ENCODE peak calls at places on chromosomes 2 and 18, in four cellular contexts. One of them, this sample, is unnamed.

GRCh38 chr2:76193098-76193497 is 482.4 kb upstream of the GCFC2 start:
- DNase-seq in mucosa of gallbladder: peak
- DNase-seq in stimulated activated CD8-positive, alpha-beta memory T cell treated with anti-CD3 and anti-CD28 coated beads, Interleukin-2, amount 100 ng/mL, for 1 hour: no peak
- DNase-seq in AG04450: no peak
- DNase-seq in this sample: no peak

GRCh38 chr18:67280843-67281242 is 235.7 kb downstream of the DSEL start:
- DNase-seq in stimulated activated CD8-positive, alpha-beta memory T cell treated with anti-CD3 and anti-CD28 coated beads, Interleukin-2, amount 100 ng/mL, for 1 hour: no peak
- DNase-seq in mucosa of gallbladder: no peak
- DNase-seq in AG04450: no peak
- DNase-seq in this sample: no peak

GRCh38 chr2:241010531-241011295 is 12.3 kb downstream of the SNED1 start:
- DNase-seq in mucosa of gallbladder: peak
- DNase-seq in AG04450: no peak
- DNase-seq in stimulated activated CD8-positive, alpha-beta memory T cell treated with anti-CD3 and anti-CD28 coated beads, Interleukin-2, amount 100 ng/mL, for 1 hour: no peak
- DNase-seq in this sample: peak

GRCh38 chr2:164126960-164127359 is 391.2 kb upstream of the FIGN start:
- DNase-seq in AG04450: no peak
- DNase-seq in stimulated activated CD8-positive, alpha-beta memory T cell treated with anti-CD3 and anti-CD28 coated beads, Interleukin-2, amount 100 ng/mL, for 1 hour: no peak
- DNase-seq in mucosa of gallbladder: no peak
- DNase-seq in this sample: no peak

GRCh38 chr2:10246370-10246769 is 56.3 kb upstream of the HPCAL1 start:
- DNase-seq in mucosa of gallbladder: no peak
- DNase-seq in stimulated activated CD8-positive, alpha-beta memory T cell treated with anti-CD3 and anti-CD28 coated beads, Interleukin-2, amount 100 ng/mL, for 1 hour: no peak
- DNase-seq in AG04450: no peak
- DNase-seq in this sample: no peak

GRCh38 chr2:102235042-102235473 is 48.2 kb downstream of the IL1RL2 start:
- DNase-seq in AG04450: no peak
- DNase-seq in stimulated activated CD8-positive, alpha-beta memory T cell treated with anti-CD3 and anti-CD28 coated beads, Interleukin-2, amount 100 ng/mL, for 1 hour: no peak
- DNase-seq in mucosa of gallbladder: no peak
- DNase-seq in this sample: no peak

GRCh38 chr2:176170606-176171005 is 13.5 kb downstream of the HOXD3 start:
- DNase-seq in AG04450: no peak
- DNase-seq in mucosa of gallbladder: no peak
- DNase-seq in stimulated activated CD8-positive, alpha-beta memory T cell treated with anti-CD3 and anti-CD28 coated beads, Interleukin-2, amount 100 ng/mL, for 1 hour: no peak
- DNase-seq in this sample: no peak

GRCh38 chr2:95071856-95072255 is 46.3 kb downstream of the MAL start:
- DNase-seq in stimulated activated CD8-positive, alpha-beta memory T cell treated with anti-CD3 and anti-CD28 coated beads, Interleukin-2, amount 100 ng/mL, for 1 hour: no peak
- DNase-seq in AG04450: no peak
- DNase-seq in mucosa of gallbladder: no peak
- DNase-seq in this sample: no peak

GRCh38 chr18:58785171-58785805 is 79.4 kb upstream of the ZNF532 start:
- DNase-seq in mucosa of gallbladder: peak
- DNase-seq in stimulated activated CD8-positive, alpha-beta memory T cell treated with anti-CD3 and anti-CD28 coated beads, Interleukin-2, amount 100 ng/mL, for 1 hour: no peak
- DNase-seq in AG04450: peak
- DNase-seq in this sample: peak

GRCh38 chr2:167292430-167293171 is 404.3 kb downstream of the XIRP2 start:
- DNase-seq in mucosa of gallbladder: peak
- DNase-seq in stimulated activated CD8-positive, alpha-beta memory T cell treated with anti-CD3 and anti-CD28 coated beads, Interleukin-2, amount 100 ng/mL, for 1 hour: no peak
- DNase-seq in AG04450: peak
- DNase-seq in this sample: peak

GRCh38 chr2:79292231-79292785 is 132.8 kb upstream of the REG3A start:
- DNase-seq in mucosa of gallbladder: no peak
- DNase-seq in stimulated activated CD8-positive, alpha-beta memory T cell treated with anti-CD3 and anti-CD28 coated beads, Interleukin-2, amount 100 ng/mL, for 1 hour: no peak
- DNase-seq in AG04450: no peak
- DNase-seq in this sample: no peak

GRCh38 chr18:31162419-31162793 is 250 bp downstream of the DSC1 start:
- DNase-seq in mucosa of gallbladder: no peak
- DNase-seq in stimulated activated CD8-positive, alpha-beta memory T cell treated with anti-CD3 and anti-CD28 coated beads, Interleukin-2, amount 100 ng/mL, for 1 hour: no peak
- DNase-seq in AG04450: no peak
- DNase-seq in this sample: no peak

GRCh38 chr18:50647792-50648191 is 87.9 kb downstream of the MAPK4 start:
- DNase-seq in AG04450: no peak
- DNase-seq in mucosa of gallbladder: no peak
- DNase-seq in stimulated activated CD8-positive, alpha-beta memory T cell treated with anti-CD3 and anti-CD28 coated beads, Interleukin-2, amount 100 ng/mL, for 1 hour: no peak
- DNase-seq in this sample: no peak

GRCh38 chr2:111707700-111708099 is 176.3 kb downstream of the ANAPC1 start:
- DNase-seq in mucosa of gallbladder: no peak
- DNase-seq in stimulated activated CD8-positive, alpha-beta memory T cell treated with anti-CD3 and anti-CD28 coated beads, Interleukin-2, amount 100 ng/mL, for 1 hour: no peak
- DNase-seq in AG04450: no peak
- DNase-seq in this sample: no peak

GRCh38 chr2:16665746-16666452 is at the start of gene CYRIA:
- DNase-seq in stimulated activated CD8-positive, alpha-beta memory T cell treated with anti-CD3 and anti-CD28 coated beads, Interleukin-2, amount 100 ng/mL, for 1 hour: peak
- DNase-seq in AG04450: no peak
- DNase-seq in mucosa of gallbladder: peak
- DNase-seq in this sample: no peak

GRCh38 chr2:187422277-187422676 is 25.8 kb downstream of the CALCRL start:
- DNase-seq in AG04450: no peak
- DNase-seq in stimulated activated CD8-positive, alpha-beta memory T cell treated with anti-CD3 and anti-CD28 coated beads, Interleukin-2, amount 100 ng/mL, for 1 hour: no peak
- DNase-seq in mucosa of gallbladder: no peak
- DNase-seq in this sample: no peak

GRCh38 chr2:160022162-160022561 is 40.3 kb downstream of the PLA2R1 start:
- DNase-seq in AG04450: no peak
- DNase-seq in stimulated activated CD8-positive, alpha-beta memory T cell treated with anti-CD3 and anti-CD28 coated beads, Interleukin-2, amount 100 ng/mL, for 1 hour: no peak
- DNase-seq in mucosa of gallbladder: no peak
- DNase-seq in this sample: no peak

GRCh38 chr2:204533629-204534370 is 11.5 kb upstream of the PARD3B start:
- DNase-seq in AG04450: no peak
- DNase-seq in mucosa of gallbladder: no peak
- DNase-seq in stimulated activated CD8-positive, alpha-beta memory T cell treated with anti-CD3 and anti-CD28 coated beads, Interleukin-2, amount 100 ng/mL, for 1 hour: no peak
- DNase-seq in this sample: no peak

GRCh38 chr2:20594048-20594750 is 56.7 kb downstream of the HS1BP3 start:
- DNase-seq in AG04450: no peak
- DNase-seq in mucosa of gallbladder: no peak
- DNase-seq in stimulated activated CD8-positive, alpha-beta memory T cell treated with anti-CD3 and anti-CD28 coated beads, Interleukin-2, amount 100 ng/mL, for 1 hour: no peak
- DNase-seq in this sample: no peak

GRCh38 chr2:218713922-218714321 is 3.3 kb downstream of the TTLL4 start:
- DNase-seq in AG04450: no peak
- DNase-seq in stimulated activated CD8-positive, alpha-beta memory T cell treated with anti-CD3 and anti-CD28 coated beads, Interleukin-2, amount 100 ng/mL, for 1 hour: no peak
- DNase-seq in mucosa of gallbladder: no peak
- DNase-seq in this sample: no peak

GRCh38 chr2:44351676-44352075 is 9.6 kb downstream of the PREPL start:
- DNase-seq in mucosa of gallbladder: no peak
- DNase-seq in AG04450: no peak
- DNase-seq in stimulated activated CD8-positive, alpha-beta memory T cell treated with anti-CD3 and anti-CD28 coated beads, Interleukin-2, amount 100 ng/mL, for 1 hour: no peak
- DNase-seq in this sample: no peak

GRCh38 chr2:195404650-195405049 is 252.4 kb upstream of the SLC39A10 start:
- DNase-seq in AG04450: no peak
- DNase-seq in mucosa of gallbladder: no peak
- DNase-seq in stimulated activated CD8-positive, alpha-beta memory T cell treated with anti-CD3 and anti-CD28 coated beads, Interleukin-2, amount 100 ng/mL, for 1 hour: no peak
- DNase-seq in this sample: no peak

GRCh38 chr18:37567994-37568359 is 2.4 kb upstream of the CELF4 start:
- DNase-seq in stimulated activated CD8-positive, alpha-beta memory T cell treated with anti-CD3 and anti-CD28 coated beads, Interleukin-2, amount 100 ng/mL, for 1 hour: no peak
- DNase-seq in mucosa of gallbladder: no peak
- DNase-seq in AG04450: no peak
- DNase-seq in this sample: no peak

This sample was measured in ureter.